ENCODE peak calls at places on chromosome 12, in nine cellular contexts. P, K, B, U, R, A, C, Y and W are unnamed samples.

GRCh38 chr12:26629864-26630263 is 203.1 kb downstream of the ITPR2 start:
- DNase-seq in P (no peak), K (no peak), B (no peak), U (peak), R (no peak), A (no peak), C (no peak), Y (peak), W (no peak)

GRCh38 chr12:27851311-27851710 is 71.3 kb upstream of the MANSC4 start:
- DNase-seq in P (no peak), K (no peak), B (no peak), U (no peak), R (no peak), A (no peak), C (no peak), Y (no peak), W (no peak)

GRCh38 chr12:21989819-21990412 is 48.7 kb upstream of the ABCC9 start:
- DNase-seq in P (no peak), K (no peak), B (no peak), U (peak), R (no peak), A (no peak), C (no peak), Y (no peak), W (no peak)

GRCh38 chr12:52524241-52524897 is 4.2 kb upstream of the KRT5 start:
- DNase-seq in P (no peak), K (peak), B (no peak), U (no peak), R (no peak), A (no peak), C (no peak), Y (no peak), W (peak)

GRCh38 chr12:123268850-123269249 is 2.8 kb downstream of the CDK2AP1 start:
- DNase-seq in P (no peak), K (no peak), B (no peak), U (no peak), R (no peak), A (no peak), C (no peak), Y (peak), W (no peak)

GRCh38 chr12:93762912-93763311 is 85.7 kb downstream of the CRADD start:
- DNase-seq in P (no peak), K (no peak), B (no peak), U (no peak), R (no peak), A (no peak), C (no peak), Y (no peak), W (no peak)

GRCh38 chr12:44921736-44922135 is 45.6 kb upstream of the NELL2 start:
- DNase-seq in P (no peak), K (no peak), B (no peak), U (no peak), R (no peak), A (no peak), C (no peak), Y (no peak), W (no peak)

GRCh38 chr12:51661199-51661598 is 70.2 kb downstream of the SCN8A start:
- DNase-seq in P (no peak), K (no peak), B (no peak), U (peak), R (no peak), A (no peak), C (no peak), Y (no peak), W (no peak)

GRCh38 chr12:92676710-92677109 is 26.1 kb upstream of the PLEKHG7 start:
- DNase-seq in P (no peak), K (no peak), B (no peak), U (no peak), R (no peak), A (peak), C (no peak), Y (no peak), W (no peak)

GRCh38 chr12:52975204-52975603 is 26.3 kb downstream of the KRT18 start:
- DNase-seq in P (no peak), K (no peak), B (no peak), U (peak), R (no peak), A (no peak), C (no peak), Y (no peak), W (no peak)

GRCh38 chr12:109182041-109182839 is 65.9 kb downstream of the ACACB start:
- DNase-seq in P (no peak), K (no peak), B (no peak), U (no peak), R (no peak), A (no peak), C (no peak), Y (peak), W (no peak)

GRCh38 chr12:64737539-64737938 is 21.7 kb downstream of the GNS start:
- DNase-seq in P (no peak), K (no peak), B (no peak), U (no peak), R (no peak), A (peak), C (no peak), Y (no peak), W (no peak)

GRCh38 chr12:68631177-68631576 is 20.5 kb downstream of the RAP1B start:
- DNase-seq in P (no peak), K (no peak), B (no peak), U (no peak), R (no peak), A (no peak), C (no peak), Y (no peak), W (no peak)

GRCh38 chr12:85681333-85681732 is 154.9 kb downstream of the RASSF9 start:
- DNase-seq in P (no peak), K (no peak), B (no peak), U (no peak), R (no peak), A (no peak), C (no peak), Y (no peak), W (no peak)

GRCh38 chr12:58580095-58580494 is 340.2 kb downstream of the LRIG3 start:
- DNase-seq in P (no peak), K (no peak), B (no peak), U (no peak), R (no peak), A (no peak), C (no peak), Y (no peak), W (no peak)

GRCh38 chr12:112380663-112381420 is 1.4 kb downstream of the HECTD4 start:
- DNase-seq in P (peak), K (no peak), B (no peak), U (no peak), R (no peak), A (no peak), C (no peak), Y (no peak), W (no peak)

GRCh38 chr12:130249376-130249775 is 87.1 kb downstream of the FZD10 start:
- DNase-seq in P (no peak), K (no peak), B (no peak), U (no peak), R (no peak), A (no peak), C (no peak), Y (no peak), W (no peak)

GRCh38 chr12:52246720-52247621 is 13.9 kb downstream of the KRT7 start:
- DNase-seq in P (no peak), K (no peak), B (peak), U (no peak), R (no peak), A (no peak), C (no peak), Y (no peak), W (peak)

GRCh38 chr12:120457133-120457532 is 10.9 kb downstream of the GATC start:
- DNase-seq in P (no peak), K (no peak), B (no peak), U (no peak), R (no peak), A (peak), C (no peak), Y (no peak), W (no peak)

GRCh38 chr12:78229491-78230209 is 399.0 kb downstream of the NAV3 start:
- DNase-seq in P (peak), K (no peak), B (no peak), U (peak), R (no peak), A (peak), C (no peak), Y (no peak), W (no peak)

GRCh38 chr12:96314723-96315122 is 85.5 kb downstream of the CDK17 start:
- DNase-seq in P (no peak), K (no peak), B (no peak), U (no peak), R (no peak), A (no peak), C (no peak), Y (no peak), W (no peak)

GRCh38 chr12:130876758-130877157 is 4.9 kb downstream of the RAN start:
- DNase-seq in P (no peak), K (no peak), B (no peak), U (no peak), R (no peak), A (no peak), C (no peak), Y (no peak), W (no peak)